ENCODE peak calls at places on chromosome 20, in six cellular contexts. K, T, A, R, G and X are unnamed samples.

GRCh38 chr20:4820833-4821518 is 99.3 kb downstream of the PRND start:
- DNase-seq in K (no peak), T (no peak), A (peak; percentile 35), R (peak; percentile 81), G (peak; percentile 74), X (no peak)

GRCh38 chr20:49136817-49137571 is 51.1 kb downstream of the STAU1 start:
- DNase-seq in K (no peak), T (no peak), A (no peak), R (no peak), G (no peak), X (no peak)

GRCh38 chr20:49948809-49949507 is 12.8 kb downstream of the RNF114 start:
- DNase-seq in K (no peak), T (no peak), A (no peak), R (no peak), G (no peak), X (no peak)

GRCh38 chr20:25543068-25543467 is 42.3 kb downstream of the NINL start:
- DNase-seq in K (no peak), T (no peak), A (no peak), R (no peak), G (no peak), X (no peak)

GRCh38 chr20:49104365-49104648 is 58.2 kb downstream of the CSE1L start:
- DNase-seq in K (no peak), T (no peak), A (no peak), R (no peak), G (no peak), X (no peak)

GRCh38 chr20:23237166-23237565 is 113.4 kb upstream of the NXT1 start:
- DNase-seq in K (no peak), T (no peak), A (no peak), R (no peak), G (no peak), X (no peak)

GRCh38 chr20:47552996-47553395 is 51.3 kb downstream of the NCOA3 start:
- DNase-seq in K (no peak), T (no peak), A (no peak), R (no peak), G (no peak), X (no peak)

GRCh38 chr20:45958593-45958992 is 13.4 kb downstream of the ZNF335 start:
- DNase-seq in K (peak; percentile 8), T (no peak), A (no peak), R (no peak), G (no peak), X (no peak)

GRCh38 chr20:16675165-16675564 is 54.7 kb upstream of the SNRPB2 start:
- DNase-seq in K (no peak), T (no peak), A (no peak), R (no peak), G (no peak), X (no peak)

DNA sequence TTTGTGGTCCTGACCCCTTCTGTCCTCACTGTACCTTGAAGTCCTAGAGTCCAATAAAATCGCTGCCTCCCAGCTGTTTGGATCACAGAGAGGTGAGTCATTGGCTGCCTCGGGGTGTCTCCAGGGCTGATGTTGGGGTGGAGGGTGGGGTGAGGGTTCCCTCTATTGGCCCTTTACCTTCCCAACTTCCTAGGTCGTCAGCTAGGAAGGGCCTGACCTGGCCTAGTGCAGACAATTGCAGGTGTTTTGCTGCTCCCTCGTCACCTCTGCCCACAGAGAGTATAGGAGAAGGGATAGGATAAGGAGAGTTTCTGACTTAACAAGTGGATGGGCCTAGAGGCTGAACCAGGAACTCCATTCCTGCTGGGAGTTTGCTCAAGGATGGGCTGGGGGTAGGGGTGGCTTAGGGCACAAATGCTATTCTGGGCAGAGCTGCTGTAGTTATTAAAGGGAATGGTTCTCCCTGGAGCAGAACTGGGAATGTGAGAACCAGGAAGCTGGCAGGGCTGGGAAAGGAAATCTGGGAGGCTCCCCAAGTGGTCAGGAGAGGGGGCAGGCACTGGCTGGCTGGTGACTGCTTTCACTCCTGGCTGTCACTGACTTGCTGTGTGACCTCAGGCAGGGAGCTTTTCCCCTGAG is 1.4 kb downstream of the TP53INP2 start:
- DNase-seq in K (no peak), T (peak; percentile 83), A (no peak), R (no peak), G (no peak), X (peak; percentile 32)
- TF ChIP-seq POLR2A in K (no peak), T (no peak), A (no peak), R (no peak), G (no peak), X (no peak)

DNA sequence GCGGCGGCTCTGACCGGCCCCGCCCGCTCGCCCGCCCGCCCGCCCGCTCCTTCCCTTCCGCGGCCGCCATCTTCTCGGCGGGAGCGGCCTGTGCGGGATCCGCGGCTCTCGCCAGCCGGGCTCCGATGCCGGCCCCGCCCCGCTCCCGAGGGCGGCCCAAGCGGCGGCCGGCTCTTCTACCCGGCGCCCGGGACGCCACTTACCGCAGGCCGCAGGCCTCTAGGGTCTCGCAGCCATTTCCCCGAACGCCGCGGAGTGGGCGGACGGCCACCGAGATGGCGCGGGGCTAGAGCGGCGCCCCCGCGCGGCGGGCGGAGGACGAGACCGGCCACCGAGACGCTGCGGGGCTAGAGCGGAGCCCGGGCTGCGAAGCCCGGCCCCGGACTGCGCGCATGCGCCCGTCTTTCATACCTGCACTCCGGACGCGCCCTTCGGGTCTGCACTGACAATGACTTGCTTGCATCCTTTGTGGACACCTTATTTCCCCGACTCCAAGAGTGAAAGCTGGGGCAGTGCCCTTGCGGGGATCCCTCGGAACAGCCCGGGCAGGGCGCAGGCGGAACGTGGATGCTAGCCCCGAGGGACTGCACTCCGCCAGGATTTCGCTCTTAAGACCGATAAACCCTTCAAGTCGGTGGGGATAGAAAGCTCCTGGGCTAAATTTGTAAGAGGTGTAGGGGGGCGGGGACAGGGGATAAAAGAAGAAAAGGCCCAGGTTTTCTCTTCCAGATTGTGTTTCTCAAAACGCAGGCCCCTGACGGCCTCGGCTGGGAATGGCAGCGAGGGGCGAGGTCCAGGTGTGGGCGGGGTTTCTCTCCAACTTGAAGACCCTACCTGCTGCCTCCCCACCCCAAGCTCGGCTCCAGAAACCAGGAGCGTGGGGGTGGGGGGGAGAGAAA is at the start of gene DIDO1:
- DNase-seq in K (peak; percentile 99), T (peak; percentile 96), A (peak; percentile 71), R (peak; percentile 91), G (peak; percentile 88), X (peak; percentile 88)
- TF ChIP-seq POLR2A in K (no peak), T (peak; percentile 74), A (peak; percentile 82), R (peak; percentile 75), G (peak; percentile 82), X (peak; percentile 82)

GRCh38 chr20:17921774-17922173 is 46.8 kb downstream of the SNX5 start:
- DNase-seq in K (no peak), T (no peak), A (no peak), R (no peak), G (no peak), X (no peak)
- TF ChIP-seq POLR2A in K (no peak), T (no peak), A (no peak), R (no peak), G (no peak), X (no peak)

GRCh38 chr20:38067717-38068365 is 34.3 kb downstream of the RPRD1B start:
- DNase-seq in K (no peak), T (no peak), A (no peak), R (no peak), G (no peak), X (no peak)

GRCh38 chr20:38075161-38075998 is 41.8 kb downstream of the RPRD1B start:
- DNase-seq in K (no peak), T (no peak), A (no peak), R (no peak), G (no peak), X (no peak)

GRCh38 chr20:38072885-38073284 is 39.3 kb downstream of the RPRD1B start:
- DNase-seq in K (no peak), T (no peak), A (no peak), R (no peak), G (no peak), X (no peak)

GRCh38 chr20:38076548-38076947 is 43.0 kb downstream of the RPRD1B start:
- DNase-seq in K (no peak), T (no peak), A (no peak), R (no peak), G (no peak), X (no peak)

GRCh38 chr20:38073307-38074010 is 39.9 kb downstream of the RPRD1B start:
- DNase-seq in K (no peak), T (peak; percentile 57), A (no peak), R (peak; percentile 58), G (peak; percentile 73), X (peak; percentile 44)
- TF ChIP-seq POLR2A in K (no peak), T (no peak), A (no peak), R (no peak), G (no peak), X (no peak)

DNA sequence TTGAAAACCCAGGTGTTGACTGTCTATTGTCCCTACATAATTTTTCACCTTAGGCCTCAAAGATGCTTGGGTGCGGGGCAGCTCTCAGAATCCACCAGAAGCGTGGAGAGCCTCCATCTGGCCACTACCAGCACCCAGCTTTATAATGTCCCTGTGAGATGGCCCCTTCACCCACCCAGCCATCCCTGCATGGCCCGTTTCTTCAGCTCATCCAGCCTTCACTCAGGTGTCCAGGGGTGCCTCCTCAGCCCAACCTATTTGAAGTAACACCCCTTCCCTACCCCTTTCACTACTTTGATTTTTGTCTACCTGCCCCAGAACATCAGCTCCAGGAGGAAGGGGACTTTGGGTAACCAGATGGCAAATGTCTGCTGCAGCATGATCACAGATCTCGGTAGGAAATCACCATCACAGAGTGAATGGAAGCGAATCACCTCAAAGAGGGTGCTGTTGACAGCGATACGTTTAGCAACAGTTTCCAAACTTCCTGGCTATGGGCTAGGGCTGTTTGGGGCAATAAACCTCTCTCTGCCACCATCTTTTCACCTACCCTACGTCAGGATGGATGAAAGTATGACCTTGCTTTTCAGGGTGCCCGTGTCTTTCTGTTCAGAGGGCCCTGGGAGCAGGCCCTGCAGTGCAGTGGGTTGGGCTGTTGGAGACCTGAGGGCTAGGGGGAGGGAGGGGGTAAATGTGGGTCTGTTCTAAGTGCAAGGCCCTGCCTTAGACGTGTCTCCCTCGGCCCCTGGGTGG is 1.2 kb upstream of the SLC17A9 start:
- DNase-seq in K (no peak), T (no peak), A (no peak), R (no peak), G (no peak), X (no peak)
- TF ChIP-seq POLR2A in K (no peak), T (no peak), A (no peak), R (no peak), G (no peak), X (no peak)

GRCh38 chr20:32437391-32438074 is 79.4 kb downstream of the ASXL1 start:
- DNase-seq in K (no peak), T (no peak), A (no peak), R (no peak), G (no peak), X (no peak)

GRCh38 chr20:32440069-32440757 is 82.1 kb downstream of the ASXL1 start:
- DNase-seq in K (no peak), T (peak; percentile 44), A (no peak), R (no peak), G (no peak), X (no peak)

GRCh38 chr20:32436968-32437367 is 78.8 kb downstream of the ASXL1 start:
- DNase-seq in K (no peak), T (no peak), A (no peak), R (no peak), G (no peak), X (no peak)

GRCh38 chr20:32439132-32439829 is 81.2 kb downstream of the ASXL1 start:
- DNase-seq in K (no peak), T (peak; percentile 24), A (no peak), R (no peak), G (no peak), X (no peak)

GRCh38 chr20:32438331-32438858 is 80.3 kb downstream of the ASXL1 start:
- DNase-seq in K (no peak), T (no peak), A (no peak), R (no peak), G (no peak), X (no peak)
- TF ChIP-seq POLR2A in K (no peak), T (no peak), A (no peak), R (no peak), G (no peak), X (no peak)